ENCODE peak calls at places on chromosomes 12 and 14, in four cellular contexts. W is colonic mucosa, M is dorsolateral prefrontal cortex, H is spleen. Z is an unnamed sample.

GRCh38 chr14:69360438-69361108 is 37.5 kb downstream of the ERH start:
- DNase-seq in W (no peak), M (no peak), H (no peak), Z (no peak)

GRCh38 chr12:131112690-131113290 is 159.1 kb downstream of the ADGRD1 start:
- DNase-seq in W (no peak), H (peak), M (no peak), Z (no peak)

GRCh38 chr14:104119700-104120251 is 18.6 kb upstream of the KIF26A start:
- DNase-seq in M (no peak), H (peak), W (peak), Z (no peak)

GRCh38 chr12:46303039-46303666 is 34.3 kb upstream of the SLC38A1 start:
- DNase-seq in H (no peak), W (peak), M (no peak), Z (peak)

GRCh38 chr14:100696017-100696416 is 30.7 kb upstream of the DLK1 start:
- DNase-seq in H (no peak), M (no peak), W (no peak), Z (no peak)

GRCh38 chr14:36505193-36505815 is 14.7 kb downstream of the NKX2-1 start:
- DNase-seq in M (no peak), W (no peak), H (no peak), Z (no peak)

GRCh38 chr12:50297027-50297426 is 13.7 kb upstream of the LIMA1 start:
- DNase-seq in M (no peak), H (no peak), W (peak), Z (no peak)

GRCh38 chr12:80598004-80598606 is 109.3 kb upstream of the MYF6 start:
- DNase-seq in H (no peak), W (no peak), M (no peak), Z (no peak)

GRCh38 chr12:68745904-68746571 is at the start of gene SLC35E3:
- DNase-seq in M (peak), W (peak), H (peak), Z (peak)

GRCh38 chr12:124545508-124546418 is 21.6 kb downstream of the NCOR2 start:
- DNase-seq in H (peak), M (no peak), W (no peak), Z (peak)

GRCh38 chr12:25861226-25861625 is 97.3 kb upstream of the RASSF8 start:
- DNase-seq in H (no peak), M (no peak), W (no peak), Z (no peak)

GRCh38 chr14:22319526-22320352 is 269.3 kb downstream of the DAD1 start:
- DNase-seq in W (peak), H (no peak), M (peak), Z (peak)

GRCh38 chr12:12749433-12749832 is 32.3 kb downstream of the CDKN1B start:
- DNase-seq in M (no peak), W (no peak), H (no peak), Z (no peak)

DNA sequence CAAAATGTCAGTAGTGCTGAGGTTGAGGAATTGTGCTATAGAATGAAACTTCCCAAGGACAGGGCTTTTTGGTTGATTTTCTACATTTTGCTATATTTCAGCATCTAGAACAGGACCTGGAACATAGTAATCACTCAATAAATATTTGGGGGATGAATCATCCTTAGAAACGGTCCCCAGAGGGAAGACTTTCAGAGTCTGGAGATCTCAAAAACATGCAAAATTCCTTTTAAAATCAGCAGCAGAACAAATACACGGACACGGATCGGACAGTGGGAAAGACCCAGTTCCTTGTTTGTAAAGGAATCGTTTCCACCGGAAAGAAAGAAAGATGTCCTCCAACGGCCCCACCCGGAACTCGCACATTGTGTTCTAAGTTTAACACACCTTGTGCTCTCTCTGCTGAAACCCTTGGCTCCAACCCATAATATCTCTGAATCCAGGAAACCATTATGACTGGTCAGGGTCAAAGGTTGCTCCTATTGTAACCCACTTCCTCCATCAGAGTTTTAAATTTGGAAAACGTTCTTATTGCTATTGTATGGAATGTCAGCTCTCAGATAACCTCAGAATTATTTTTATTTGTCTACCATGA is 617.2 kb downstream of the MED13L start:
- DNase-seq in W (peak), M (no peak), H (no peak), Z (peak)
- H3K4me3 ChIP-seq in W (no peak), M (no peak), H (no peak), Z (no peak)

GRCh38 chr12:6765048-6765633 is 1.0 kb upstream of the PTMS start:
- DNase-seq in M (no peak), W (no peak), H (no peak), Z (no peak)
- H3K27ac ChIP-seq in M (peak), W (peak), H (no peak), Z (peak)

GRCh38 chr14:65025818-65026217 is 39.1 kb downstream of the FNTB start:
- DNase-seq in H (no peak), M (no peak), W (no peak), Z (no peak)
- H3K4me3 ChIP-seq in H (no peak), M (no peak), W (no peak), Z (no peak)

DNA sequence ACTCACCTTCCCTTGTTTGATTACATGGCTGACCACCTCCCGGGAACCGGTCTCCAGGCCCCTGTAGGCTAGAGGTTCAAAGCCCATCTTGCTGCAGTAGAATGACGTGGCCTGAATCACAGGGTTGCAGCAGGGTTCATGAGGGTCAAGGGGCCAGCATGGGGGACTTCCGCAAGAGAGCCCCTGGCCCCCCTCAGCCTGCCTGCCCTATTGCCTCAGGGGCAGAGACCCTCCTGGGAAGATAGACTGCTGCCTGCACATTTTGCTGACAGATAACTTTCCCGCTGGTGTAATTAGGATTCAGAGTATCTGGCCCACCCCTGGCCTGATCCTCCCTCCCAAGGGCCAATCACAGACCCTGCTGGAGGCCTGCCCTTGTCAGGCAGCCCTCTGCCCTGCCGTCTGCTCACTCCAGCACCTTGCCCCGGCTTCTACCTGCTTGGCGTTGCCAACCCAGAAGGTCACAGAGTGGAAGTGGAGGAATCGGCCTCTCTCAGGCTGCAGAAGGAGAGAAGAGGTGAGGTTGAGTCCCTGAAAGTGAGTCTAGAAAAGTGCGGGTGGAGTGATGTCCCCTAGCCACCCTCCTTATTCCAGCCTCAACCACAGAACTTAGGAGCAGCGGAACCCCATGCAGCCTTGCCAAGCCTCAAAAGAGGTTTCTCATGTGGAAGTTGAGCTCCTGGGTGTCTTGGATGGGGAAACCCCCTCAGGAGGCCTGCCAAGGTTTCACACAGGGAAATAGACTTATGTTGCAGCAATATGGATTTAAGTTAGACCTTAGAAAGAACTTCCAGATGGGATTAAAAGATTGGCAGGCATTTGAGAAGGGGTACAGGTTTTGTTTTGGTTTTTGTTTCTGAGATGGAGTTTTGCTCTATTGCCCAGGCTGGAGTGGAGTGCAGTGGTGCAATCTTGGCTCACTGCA is 1.1 kb downstream of the HPD start:
- DNase-seq in M (no peak), W (no peak), H (no peak), Z (no peak)
- H3K27ac ChIP-seq in M (no peak), W (no peak), H (no peak), Z (no peak)

DNA sequence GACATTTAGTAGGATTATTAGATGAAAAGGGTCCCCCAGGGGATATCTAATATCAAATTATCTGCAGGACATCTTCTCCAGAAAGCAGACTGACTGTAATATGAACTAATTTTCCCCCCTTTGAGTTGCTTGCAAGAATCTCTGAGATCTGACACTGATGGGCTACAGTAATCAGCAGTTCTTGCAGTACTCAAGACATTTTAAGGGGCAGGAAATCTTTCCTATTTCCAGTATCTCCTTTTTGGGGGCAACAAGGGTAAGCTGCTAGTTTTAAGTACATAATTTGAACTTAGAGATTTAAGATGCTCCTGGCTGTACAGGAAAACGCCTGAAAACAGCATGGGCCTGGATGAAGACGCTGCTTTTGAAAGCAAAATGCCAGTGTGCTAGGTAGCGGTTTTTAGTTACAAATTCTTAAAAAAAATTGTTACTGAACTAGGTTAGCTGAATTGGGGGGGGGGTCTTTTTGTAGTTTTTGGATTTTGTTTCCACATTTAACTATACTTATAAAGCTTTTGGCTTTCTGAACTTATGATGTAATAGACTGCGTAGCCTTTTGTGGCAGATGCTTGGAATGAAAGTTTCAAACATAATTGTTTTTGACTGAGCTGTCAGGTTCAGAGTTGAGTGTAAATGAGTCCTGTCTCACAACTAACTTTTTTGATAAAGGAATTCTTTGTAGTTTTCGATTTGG is 2.3 kb downstream of the FRMD6 start:
- DNase-seq in W (no peak), H (no peak), M (no peak), Z (no peak)
- H3K4me3 ChIP-seq in W (no peak), H (no peak), M (peak), Z (no peak)

Z was measured in Peyer's patch.